ENCODE peak calls at places on chromosomes 5 and 9, in eight cellular contexts. R is SK-N-SH, F is pancreas, Z is heart right ventricle, X is left ventricle myocardium inferior, W is PC-9, P is upper lobe of left lung, J is fibroblast of lung. T is an unnamed sample.

GRCh38 chr9:112273826-112274225 is 59.6 kb downstream of the PTBP3 start:
- DNase-seq in R (peak), F (no peak), Z (no peak), X (no peak), W (no peak), P (no peak), J (no peak), T (no peak)

GRCh38 chr5:95027151-95027721 is 257.7 kb downstream of the MCTP1 start:
- DNase-seq in R (no peak), F (no peak), Z (no peak), X (no peak), W (no peak), P (no peak), J (no peak), T (no peak)

GRCh38 chr9:133352635-133353340 is 3.5 kb downstream of the SURF1 start:
- DNase-seq in R (no peak), F (peak), Z (no peak), X (no peak), W (no peak), P (no peak), J (no peak), T (no peak)

GRCh38 chr9:128823362-128823902 is 5.1 kb downstream of the ENDOG start:
- DNase-seq in R (no peak), F (no peak), Z (no peak), X (no peak), W (no peak), P (no peak), J (no peak), T (no peak)

GRCh38 chr5:149962040-149962439 is 1.5 kb downstream of the SLC26A2 start:
- DNase-seq in R (peak), F (no peak), Z (no peak), X (no peak), W (peak), P (no peak), J (peak), T (no peak)

GRCh38 chr9:136902259-136902821 is 16.0 kb downstream of the TRAF2 start:
- DNase-seq in R (no peak), F (peak), Z (peak), X (peak), W (peak), P (peak), J (no peak), T (peak)

GRCh38 chr9:134393582-134394280 is 67.5 kb downstream of the RXRA start:
- DNase-seq in R (no peak), F (no peak), Z (no peak), X (no peak), W (no peak), P (no peak), J (no peak), T (no peak)

GRCh38 chr9:137875354-137875753 is 2.2 kb upstream of the CACNA1B start:
- DNase-seq in R (no peak), F (no peak), Z (no peak), X (no peak), W (no peak), P (no peak), J (no peak), T (no peak)

GRCh38 chr9:110180713-110181434 is 27.1 kb downstream of the C9orf152 start:
- DNase-seq in R (no peak), F (no peak), Z (no peak), X (no peak), W (peak), P (peak), J (peak), T (no peak)

GRCh38 chr9:130927995-130928900 is 10.8 kb downstream of the FIBCD1 start:
- DNase-seq in R (peak), F (peak), Z (peak), X (peak), W (peak), P (peak), J (peak), T (no peak)

GRCh38 chr5:148443998-148444397 is 60.2 kb downstream of the FBXO38 start:
- DNase-seq in R (peak), F (no peak), Z (peak), X (no peak), W (peak), P (peak), J (peak), T (peak)

GRCh38 chr5:33362915-33363314 is 77.8 kb upstream of the TARS1 start:
- DNase-seq in R (no peak), F (no peak), Z (peak), X (no peak), W (no peak), P (peak), J (peak), T (no peak)

GRCh38 chr5:72281430-72281763 is 38.6 kb downstream of the MRPS27 start:
- DNase-seq in R (no peak), F (no peak), Z (no peak), X (no peak), W (no peak), P (no peak), J (no peak), T (no peak)

GRCh38 chr5:72282878-72283277 is 37.2 kb downstream of the MRPS27 start:
- DNase-seq in R (peak), F (no peak), Z (no peak), X (no peak), W (no peak), P (no peak), J (peak), T (no peak)

GRCh38 chr5:72283358-72283757 is 36.7 kb downstream of the MRPS27 start:
- DNase-seq in R (peak), F (no peak), Z (no peak), X (no peak), W (no peak), P (no peak), J (peak), T (peak)

GRCh38 chr5:72281764-72282499 is 38.1 kb downstream of the MRPS27 start:
- DNase-seq in R (peak), F (no peak), Z (no peak), X (no peak), W (no peak), P (no peak), J (peak), T (no peak)

GRCh38 chr5:72280655-72281069 is 39.4 kb downstream of the MRPS27 start:
- DNase-seq in R (peak), F (no peak), Z (no peak), X (no peak), W (peak), P (no peak), J (peak), T (no peak)
- TF ChIP-seq CTCF in R (peak), F (no peak), Z (no peak), X (peak), W (peak), P (peak), J (peak), T (peak)

DNA sequence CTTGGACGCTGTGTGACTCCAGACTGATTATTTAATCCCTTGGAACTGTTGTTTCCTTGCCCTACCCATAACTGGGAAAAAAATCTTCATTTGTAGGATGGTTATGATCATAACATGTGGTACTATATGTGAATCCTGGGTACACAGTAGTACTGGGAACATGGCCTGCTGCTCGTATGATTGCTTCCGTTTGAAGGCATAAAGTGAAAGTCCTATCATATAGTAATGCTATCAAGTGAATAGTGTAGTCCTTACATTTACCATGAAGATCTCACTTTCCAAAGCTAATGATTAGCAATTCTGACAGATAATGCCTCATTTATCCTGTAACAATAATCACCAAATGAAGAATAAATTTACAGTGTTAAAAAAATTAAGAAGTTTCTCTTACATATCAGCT is 53.2 kb downstream of the MEF2C start:
- DNase-seq in R (no peak), F (no peak), Z (no peak), X (no peak), W (no peak), P (no peak), J (no peak), T (no peak)
- H3K4me3 ChIP-seq in R (no peak), F (no peak), Z (peak), X (peak), W (no peak), P (no peak), J (peak), T (no peak)

DNA sequence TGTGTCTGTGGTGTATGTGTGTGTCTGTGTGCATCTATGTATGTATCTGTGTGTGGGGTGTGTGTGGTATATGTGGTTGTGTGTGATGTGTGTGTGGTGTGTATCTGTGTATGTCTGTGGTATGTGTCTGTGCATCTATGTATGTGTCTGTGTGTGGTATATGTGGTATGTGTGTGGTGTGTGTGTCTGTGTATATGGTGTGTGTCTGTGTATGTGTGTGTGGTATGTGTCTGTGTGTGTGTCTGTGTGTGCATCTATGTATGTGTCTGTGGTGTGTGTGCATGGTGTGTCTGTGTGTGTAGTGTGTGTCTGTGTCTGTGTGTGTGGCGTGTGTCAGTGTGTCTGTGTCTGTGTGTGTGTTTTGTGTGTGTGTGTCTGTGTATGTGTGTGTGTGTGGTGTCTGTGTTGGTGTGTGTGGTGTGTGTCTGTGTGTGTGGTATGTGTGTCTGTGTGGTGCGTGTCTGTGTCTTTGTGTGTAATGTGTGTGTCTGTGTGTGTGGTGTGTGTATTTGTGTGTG is 121.9 kb upstream of the MVB12B start:
- DNase-seq in R (no peak), F (no peak), Z (no peak), X (no peak), W (no peak), P (no peak), J (no peak), T (no peak)
- TF ChIP-seq CTCF in R (no peak), F (no peak), Z (no peak), X (no peak), W (no peak), P (no peak), J (no peak), T (no peak)

GRCh38 chr5:136134653-136135052 is 2.0 kb downstream of the SMAD5 start:
- DNase-seq in R (no peak), F (no peak), Z (no peak), X (no peak), W (no peak), P (no peak), J (no peak), T (no peak)
- H3K4me3 ChIP-seq in R (peak), F (no peak), Z (peak), X (peak), W (peak), P (no peak), J (peak), T (no peak)

DNA sequence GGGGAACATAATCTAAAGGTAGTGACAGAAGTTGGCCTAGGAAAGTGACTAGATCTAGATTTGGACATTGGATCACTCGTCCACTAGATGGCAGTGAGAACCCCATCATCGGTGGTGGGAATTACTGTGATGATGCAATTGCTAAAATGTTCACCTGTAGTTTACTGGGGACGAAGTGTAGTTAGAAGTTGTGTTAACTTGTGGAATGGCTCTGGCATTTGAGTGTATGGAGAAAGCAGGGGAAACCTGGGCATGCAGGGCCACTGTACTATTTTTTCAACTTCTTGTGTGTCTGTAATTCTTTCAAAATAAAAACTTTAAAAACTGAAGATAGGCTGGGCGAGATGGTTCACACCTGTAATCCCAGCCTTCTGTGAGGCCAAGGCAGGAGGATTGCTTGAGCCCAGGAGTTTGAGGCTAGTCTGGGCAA is 75.5 kb downstream of the PHAX start:
- DNase-seq in R (peak), F (no peak), Z (peak), X (no peak), W (peak), P (peak), J (peak), T (peak)
- TF ChIP-seq CTCF in R (peak), F (peak), Z (peak), X (peak), W (peak), P (peak), J (peak), T (peak)

GRCh38 chr9:125634040-125634717 is 72.8 kb downstream of the MAPKAP1 start:
- DNase-seq in R (no peak), F (no peak), Z (no peak), X (no peak), W (no peak), P (no peak), J (no peak), T (no peak)
- H3K4me3 ChIP-seq in R (no peak), F (no peak), Z (no peak), X (no peak), W (no peak), P (no peak), J (no peak), T (no peak)

GRCh38 chr9:29290519-29290918 is 1717.2 kb upstream of the C9orf72 start:
- DNase-seq in R (no peak), F (no peak), Z (no peak), X (no peak), W (no peak), P (no peak), J (no peak), T (no peak)

GRCh38 chr9:29289365-29289764 is 1716.1 kb upstream of the C9orf72 start:
- DNase-seq in R (no peak), F (no peak), Z (no peak), X (no peak), W (no peak), P (no peak), J (no peak), T (no peak)

GRCh38 chr9:29285818-29286217 is 1712.5 kb upstream of the C9orf72 start:
- DNase-seq in R (no peak), F (no peak), Z (no peak), X (no peak), W (no peak), P (no peak), J (peak), T (no peak)
- TF ChIP-seq CTCF in R (peak), F (no peak), Z (no peak), X (no peak), W (no peak), P (no peak), J (peak), T (peak)

GRCh38 chr5:6732634-6733410 is 19.6 kb downstream of the TENT4A start:
- DNase-seq in R (peak), F (no peak), Z (peak), X (peak), W (no peak), P (peak), J (peak), T (no peak)
- H3K4me3 ChIP-seq in R (peak), F (no peak), Z (peak), X (peak), W (no peak), P (no peak), J (peak), T (no peak)